ENCODE peak calls at places on chromosomes 4 and X, in six cellular contexts. F is GM13977; T is activated CD4-positive, alpha-beta T cell treated with anti-CD3 and anti-CD28 coated beads, Interleukin-2, amount 50 U/mL, for 24 hours; U is H9; Q is amniotic stem cell; R is SK-N-DZ. A is an unnamed sample.

GRCh38 chrX:67734111-67734753 is 190.4 kb downstream of the AR start:
- DNase-seq in U (no peak), T (no peak), F (no peak), R (no peak), Q (no peak), A (no peak)

GRCh38 chr4:23805381-23805780 is 84.5 kb downstream of the PPARGC1A start:
- DNase-seq in F (no peak), U (no peak), Q (no peak), R (no peak), T (no peak), A (peak; percentile 61)

GRCh38 chrX:9706426-9706825 is 59.2 kb downstream of the GPR143 start:
- DNase-seq in R (no peak), Q (no peak), U (no peak), T (no peak), F (no peak), A (no peak)

GRCh38 chr4:177728361-177729152 is 286.3 kb upstream of the AGA start:
- DNase-seq in Q (no peak), U (no peak), F (no peak), R (no peak), T (no peak), A (peak; percentile 27)

GRCh38 chr4:111618908-111619307 is 526.3 kb upstream of the FAM241A start:
- DNase-seq in F (no peak), U (no peak), T (no peak), Q (no peak), R (no peak), A (peak; percentile 65)

GRCh38 chrX:150163956-150164726 is 199.0 kb upstream of the MAMLD1 start:
- DNase-seq in Q (no peak), U (no peak), F (no peak), T (no peak), R (no peak), A (no peak)

GRCh38 chr4:128393111-128393704 is 105.6 kb upstream of the PGRMC2 start:
- DNase-seq in Q (no peak), U (no peak), T (no peak), R (peak; percentile 85), F (peak; percentile 20), A (peak; percentile 79)

GRCh38 chrX:9464435-9465371 is at the start of gene TBL1X:
- DNase-seq in T (peak; percentile 18), U (peak; percentile 34), F (peak; percentile 74), Q (no peak), R (peak; percentile 74), A (no peak)

GRCh38 chr4:38760915-38761314 is 21.9 kb downstream of the TLR10 start:
- DNase-seq in F (no peak), Q (no peak), T (no peak), U (no peak), R (no peak), A (no peak)